ENCODE peak calls at places on chromosomes 16 and 17, in five cellular contexts. Y is stimulated activated CD8-positive, alpha-beta memory T cell treated with anti-CD3 and anti-CD28 coated beads, Interleukin-15, amount 100 ng/mL, for 4 hours; J is IMR-90; O is vagina; I is T-helper 2 cell. S is an unnamed sample.

GRCh38 chr16:22313876-22314470 is 16.8 kb downstream of the POLR3E start:
- DNase-seq in Y (no peak), J (no peak), O (peak), I (no peak), S (no peak)

GRCh38 chr16:81107506-81107905 is 11.3 kb upstream of the GCSH start:
- DNase-seq in Y (no peak), J (no peak), O (no peak), I (no peak), S (no peak)

GRCh38 chr17:21008992-21009671 is 33.7 kb downstream of the USP22 start:
- DNase-seq in Y (no peak), J (no peak), O (no peak), I (no peak), S (no peak)

GRCh38 chr17:72270530-72270929 is 149.7 kb downstream of the SOX9 start:
- DNase-seq in Y (no peak), J (peak), O (no peak), I (no peak), S (peak)

GRCh38 chr17:41868568-41868967 is 3.3 kb upstream of the KLHL11 start:
- DNase-seq in Y (no peak), J (no peak), O (no peak), I (no peak), S (no peak)

GRCh38 chr17:8430966-8431365 is 4.7 kb upstream of the NDEL1 start:
- DNase-seq in Y (no peak), J (peak), O (no peak), I (no peak), S (no peak)

GRCh38 chr16:31367875-31368274 is 12.9 kb downstream of the ITGAX start:
- DNase-seq in Y (no peak), J (no peak), O (no peak), I (no peak), S (no peak)

GRCh38 chr16:69166221-69166833 is 20.6 kb upstream of the SNTB2 start:
- DNase-seq in Y (peak), J (peak), O (no peak), I (no peak), S (no peak)

GRCh38 chr17:36808181-36808661 is 129.1 kb upstream of the LHX1 start:
- DNase-seq in Y (no peak), J (no peak), O (no peak), I (no peak), S (no peak)

GRCh38 chr17:47785538-47786123 is 36.0 kb downstream of the OSBPL7 start:
- DNase-seq in Y (no peak), J (peak), O (no peak), I (no peak), S (no peak)

GRCh38 chr17:59107306-59107670 is 608 bp upstream of the TRIM37 start:
- DNase-seq in Y (no peak), J (no peak), O (no peak), I (no peak), S (no peak)

GRCh38 chr17:17666111-17666714 is 15.0 kb upstream of the RAI1 start:
- DNase-seq in Y (no peak), J (peak), O (no peak), I (no peak), S (peak)

GRCh38 chr17:45296833-45297124 is 20.0 kb downstream of the MAP3K14 start:
- DNase-seq in Y (no peak), J (no peak), O (no peak), I (no peak), S (peak)

GRCh38 chr17:60398227-60398959 is 6.5 kb upstream of the USP32 start:
- DNase-seq in Y (no peak), J (no peak), O (no peak), I (no peak), S (no peak)

GRCh38 chr16:1279945-1280589 is 24.2 kb downstream of the TPSD1 start:
- DNase-seq in Y (no peak), J (no peak), O (no peak), I (no peak), S (no peak)

S was measured in PC-9.